ENCODE peak calls at places on chromosomes 13 and 19, in six cellular contexts. K, H, Z, N, B and R are unnamed samples. For H3K9me3, the result is how much of the 10 kb centered on the place peaks cover.

GRCh38 chr13:79395881-79396280 is 10.2 kb downstream of the RBM26 start:
- DNase-seq in K (no peak), H (no peak), Z (no peak), N (no peak), B (no peak), R (no peak)

GRCh38 chr13:48412100-48412556 is 785 bp downstream of the LPAR6 start:
- DNase-seq in K (no peak), H (no peak), Z (no peak), N (no peak), B (peak), R (no peak)

GRCh38 chr19:11268783-11269267 is 6.5 kb upstream of the DOCK6 start:
- DNase-seq in K (peak), H (no peak), Z (no peak), N (no peak), B (peak), R (no peak)

GRCh38 chr19:6376512-6377193 is 920 bp upstream of the PSPN start:
- DNase-seq in K (no peak), H (no peak), Z (no peak), N (no peak), B (no peak), R (no peak)

GRCh38 chr13:73300718-73301425 is 242.1 kb downstream of the KLF5 start:
- DNase-seq in K (no peak), H (no peak), Z (no peak), N (no peak), B (no peak), R (no peak)

GRCh38 chr13:46339035-46339666 is 47.9 kb downstream of the RUBCNL start:
- DNase-seq in K (no peak), H (peak), Z (no peak), N (no peak), B (peak), R (no peak)

GRCh38 chr13:77702364-77702763 is 4.9 kb downstream of the SLAIN1 start:
- DNase-seq in K (no peak), H (no peak), Z (no peak), N (no peak), B (no peak), R (no peak)

GRCh38 chr19:23283925-23284324 is 33.7 kb upstream of the ZNF724 start:
- DNase-seq in K (peak), H (no peak), Z (peak), N (no peak), B (peak), R (peak)

GRCh38 chr13:30581582-30581981 is 36.1 kb upstream of the USPL1 start:
- DNase-seq in K (no peak), H (no peak), Z (peak), N (no peak), B (peak), R (no peak)

GRCh38 chr19:31352782-31353651 is 3.8 kb upstream of the TSHZ3 start:
- DNase-seq in K (no peak), H (no peak), Z (peak), N (no peak), B (no peak), R (no peak)

GRCh38 chr19:13120817-13121216 is 2.8 kb downstream of the NACC1 start:
- DNase-seq in K (no peak), H (no peak), Z (peak), N (no peak), B (peak), R (no peak)

GRCh38 chr19:50821622-50822021 is 2.0 kb downstream of the KLK1 start:
- DNase-seq in K (no peak), H (no peak), Z (no peak), N (no peak), B (no peak), R (no peak)

GRCh38 chr19:55368701-55369563 is 1.3 kb downstream of the IL11 start:
- DNase-seq in K (no peak), H (no peak), Z (peak), N (peak), B (peak), R (no peak)

GRCh38 chr13:35478384-35479222 is 2.1 kb upstream of the MAB21L1 start:
- DNase-seq in K (peak), H (no peak), Z (peak), N (no peak), B (no peak), R (no peak)

DNA sequence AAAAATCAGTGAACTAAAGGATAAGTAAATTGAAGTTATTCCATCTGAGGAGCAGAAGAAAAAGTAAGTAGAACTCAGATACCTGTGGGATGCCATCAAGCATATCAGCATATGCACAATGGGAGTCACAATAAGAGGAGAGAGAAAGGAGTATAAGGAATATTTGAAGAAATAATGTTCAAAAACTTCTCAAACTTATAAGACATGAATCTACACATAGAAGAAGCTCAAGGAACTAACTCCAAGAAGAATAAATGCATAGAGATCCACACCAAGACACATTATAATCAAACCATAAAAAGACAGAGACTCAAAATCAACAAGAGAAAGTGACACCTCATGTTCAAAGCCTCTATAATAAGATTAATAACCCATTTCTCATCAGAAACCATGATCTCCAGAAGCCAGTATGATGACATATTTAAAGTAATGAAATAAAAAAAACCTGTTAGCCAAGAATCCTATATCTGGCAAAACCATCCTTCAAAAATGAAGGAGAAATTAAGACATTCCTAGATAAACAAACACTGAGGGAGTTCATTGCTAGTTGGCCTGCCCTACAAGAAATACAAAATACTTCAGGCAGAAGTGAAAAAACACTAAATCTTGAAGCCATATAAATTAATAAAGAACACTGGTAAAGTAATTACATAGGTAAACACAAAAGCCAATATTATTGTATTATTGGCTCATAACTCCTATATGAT is 3.8 kb upstream of the ZNF233 start:
- DNase-seq in K (no peak), H (no peak), Z (no peak), N (no peak), B (no peak), R (no peak)
- H3K9me3 ChIP-seq in K (under half), H (under half), Z (half or more), N (half or more), B (under half), R (under half)

DNA sequence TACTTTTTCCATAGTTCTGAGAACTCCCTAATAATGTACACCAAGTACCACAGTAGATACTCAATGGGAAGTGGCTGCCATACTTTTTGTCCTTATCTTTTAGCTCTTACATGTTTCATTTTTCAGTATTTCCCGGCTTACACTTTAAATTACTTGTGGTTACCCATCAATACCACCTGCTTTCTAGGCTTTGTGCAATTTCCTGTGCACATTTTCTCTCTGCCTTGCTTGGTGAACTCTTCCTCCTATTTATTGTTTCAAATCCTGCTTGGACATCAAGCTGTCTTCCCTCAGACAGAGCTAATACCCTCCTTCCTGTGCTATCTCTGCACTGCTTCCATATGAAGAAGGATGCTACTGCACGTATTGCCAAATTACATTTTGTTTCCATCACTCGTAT is 5.9 kb downstream of the ZAR1L start:
- DNase-seq in K (no peak), H (no peak), Z (no peak), N (no peak), B (peak), R (no peak)
- H3K4me3 ChIP-seq in K (no peak), H (no peak), Z (no peak), N (no peak), B (no peak), R (no peak)

GRCh38 chr19:15840833-15841232 is 25.4 kb upstream of the OR10H1 start:
- DNase-seq in K (no peak), H (no peak), Z (no peak), N (no peak), B (no peak), R (no peak)
- H3K9me3 ChIP-seq in K (under half), H (under half), Z (under half), N (under half), B (under half), R (under half)

DNA sequence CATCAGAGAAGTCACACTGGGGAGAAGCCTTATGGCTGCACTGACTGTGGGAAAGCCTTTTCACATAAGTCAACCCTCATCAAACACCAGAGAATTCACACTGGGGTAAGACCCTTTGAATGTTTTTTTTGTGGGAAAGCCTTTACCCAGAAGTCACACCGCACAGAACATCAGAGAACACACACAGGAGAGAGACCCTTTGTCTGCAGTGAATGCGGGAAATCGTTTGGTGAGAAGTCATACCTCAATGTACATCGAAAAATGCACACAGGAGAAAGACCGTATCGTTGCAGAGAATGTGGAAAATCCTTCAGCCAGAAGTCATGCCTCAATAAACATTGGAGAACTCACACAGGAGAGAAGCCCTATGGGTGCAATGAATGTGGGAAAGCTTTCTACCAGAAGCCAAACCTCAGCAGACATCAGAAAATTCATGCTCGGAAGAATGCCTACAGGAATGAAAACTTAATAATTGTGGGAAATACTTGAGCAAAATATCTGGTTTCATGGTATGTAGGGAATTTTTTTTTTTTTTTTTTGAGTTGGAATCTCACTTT is 30.7 kb downstream of the ZNF793 start:
- DNase-seq in K (no peak), H (no peak), Z (no peak), N (no peak), B (no peak), R (no peak)
- H3K4me3 ChIP-seq in K (no peak), H (no peak), Z (peak), N (no peak), B (no peak), R (peak)

GRCh38 chr19:37243206-37243632 is 25.2 kb downstream of the ZNF383 start:
- DNase-seq in K (no peak), H (no peak), Z (no peak), N (no peak), B (no peak), R (no peak)
- H3K9me3 ChIP-seq in K (under half), H (under half), Z (half or more), N (half or more), B (half or more), R (under half)

GRCh38 chr13:28464861-28465260 is 30.1 kb downstream of the FLT1 start:
- DNase-seq in K (no peak), H (no peak), Z (no peak), N (no peak), B (no peak), R (no peak)

GRCh38 chr13:28466151-28466550 is 28.8 kb downstream of the FLT1 start:
- DNase-seq in K (no peak), H (no peak), Z (no peak), N (no peak), B (no peak), R (no peak)

GRCh38 chr13:28468520-28468915 is 26.4 kb downstream of the FLT1 start:
- DNase-seq in K (no peak), H (no peak), Z (no peak), N (no peak), B (no peak), R (no peak)

GRCh38 chr13:28467886-28468519 is 26.9 kb downstream of the FLT1 start:
- DNase-seq in K (no peak), H (no peak), Z (no peak), N (no peak), B (no peak), R (no peak)

GRCh38 chr13:28467034-28467433 is 27.9 kb downstream of the FLT1 start:
- DNase-seq in K (no peak), H (no peak), Z (no peak), N (no peak), B (no peak), R (no peak)
- H3K4me3 ChIP-seq in K (no peak), H (no peak), Z (no peak), N (no peak), B (no peak), R (no peak)

GRCh38 chr19:34364462-34364829 is 550 bp upstream of the GPI start:
- DNase-seq in K (no peak), H (no peak), Z (peak), N (no peak), B (no peak), R (no peak)
- H3K9me3 ChIP-seq in K (under half), H (under half), Z (under half), N (under half), B (under half), R (under half)

DNA sequence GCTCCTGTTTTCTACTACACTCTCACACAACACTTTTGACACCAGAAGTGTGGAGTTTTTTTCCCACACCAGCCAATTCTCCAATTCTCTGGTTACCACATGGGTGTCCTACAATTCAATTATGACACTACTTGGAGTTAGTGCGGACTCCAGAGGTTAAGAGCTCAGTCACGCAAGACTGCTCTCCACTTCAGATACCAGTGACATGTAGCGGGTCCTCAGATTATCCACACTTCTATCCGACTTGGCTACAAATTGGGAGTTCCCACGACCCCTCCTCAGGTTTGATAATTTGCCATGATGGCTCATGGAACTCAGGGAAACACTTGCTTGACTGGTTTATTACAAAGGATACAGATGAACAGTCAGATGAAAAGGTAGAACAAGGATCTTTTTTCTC is 32.9 kb downstream of the PAN3 start:
- DNase-seq in K (peak), H (no peak), Z (no peak), N (no peak), B (no peak), R (no peak)
- H3K4me3 ChIP-seq in K (no peak), H (no peak), Z (no peak), N (no peak), B (no peak), R (no peak)

GRCh38 chr19:58265100-58265499 is 13.7 kb upstream of the ZNF8 start:
- DNase-seq in K (no peak), H (no peak), Z (no peak), N (no peak), B (no peak), R (no peak)

GRCh38 chr19:58262922-58263296 is 15.8 kb upstream of the ZNF8 start:
- DNase-seq in K (no peak), H (no peak), Z (no peak), N (no peak), B (no peak), R (no peak)

GRCh38 chr19:58268344-58268743 is 10.4 kb upstream of the ZNF8 start:
- DNase-seq in K (no peak), H (no peak), Z (no peak), N (no peak), B (no peak), R (no peak)
- H3K9me3 ChIP-seq in K (under half), H (under half), Z (half or more), N (half or more), B (half or more), R (under half)